ENCODE peak calls at places on chromosomes 12 and 14, in four cellular contexts. N, J, S and E are unnamed samples.

GRCh38 chr12:25155031-25155576 is 39.9 kb downstream of the DNAI7 start:
- DNase-seq in S (no peak), N (no peak), J (no peak), E (no peak)

GRCh38 chr12:124599074-124599999 is 31.9 kb upstream of the NCOR2 start:
- DNase-seq in S (no peak), J (no peak), N (no peak), E (no peak)

GRCh38 chr14:23112359-23113178 is 6.5 kb downstream of the CEBPE start:
- DNase-seq in S (no peak), N (no peak), J (no peak), E (no peak)

GRCh38 chr12:93002278-93003054 is 73.4 kb upstream of the EEA1 start:
- DNase-seq in S (no peak), N (no peak), J (no peak), E (no peak)

GRCh38 chr12:112796067-112796466 is 4.5 kb downstream of the RPH3A start:
- DNase-seq in S (no peak), N (no peak), J (no peak), E (no peak)

GRCh38 chr14:78153069-78153351 is 17.2 kb upstream of the NRXN3 start:
- DNase-seq in N (no peak), J (no peak), S (peak), E (no peak)

GRCh38 chr12:101243074-101243473 is 33.0 kb upstream of the SLC5A8 start:
- DNase-seq in J (no peak), S (no peak), N (no peak), E (no peak)

GRCh38 chr12:44774815-44775411 is 101.2 kb downstream of the NELL2 start:
- DNase-seq in N (peak), J (peak), S (no peak), E (peak)

GRCh38 chr12:110844551-110845395 is 2.0 kb upstream of the CCDC63 start:
- DNase-seq in N (no peak), J (no peak), S (no peak), E (no peak)

GRCh38 chr12:1473418-1473817 is 121.0 kb downstream of the FBXL14 start:
- DNase-seq in S (no peak), N (peak), J (no peak), E (peak)

GRCh38 chr12:9273276-9273675 is 65.1 kb upstream of the PZP start:
- DNase-seq in J (no peak), S (no peak), N (no peak), E (no peak)

GRCh38 chr14:94612174-94612573 is at the start of gene SERPINA3:
- DNase-seq in S (no peak), N (no peak), J (no peak), E (no peak)

GRCh38 chr12:79725987-79726386 is 35.2 kb upstream of the PAWR start:
- DNase-seq in N (no peak), J (no peak), S (no peak), E (no peak)

GRCh38 chr12:65902504-65902903 is 78.2 kb downstream of the HMGA2 start:
- DNase-seq in S (no peak), J (no peak), N (no peak), E (no peak)

GRCh38 chr12:30191701-30192455 is 408.1 kb upstream of the TMTC1 start:
- DNase-seq in N (no peak), S (no peak), J (no peak), E (no peak)

GRCh38 chr12:106790020-106790419 is 15.5 kb downstream of the RIC8B start:
- DNase-seq in S (no peak), N (no peak), J (no peak), E (no peak)

GRCh38 chr14:89000007-89000942 is 175.8 kb downstream of the TTC8 start:
- DNase-seq in N (peak), J (no peak), S (no peak), E (peak)

GRCh38 chr12:105267711-105268110 is 31.7 kb upstream of the APPL2 start:
- DNase-seq in N (no peak), J (no peak), S (no peak), E (no peak)

GRCh38 chr12:80053048-80053790 is 46.1 kb upstream of the OTOGL start:
- DNase-seq in N (no peak), J (no peak), S (no peak), E (no peak)

GRCh38 chr14:102882233-102882906 is 40.1 kb upstream of the AMN start:
- DNase-seq in N (no peak), S (no peak), J (no peak), E (no peak)

GRCh38 chr14:102279688-102280348 is 25.1 kb downstream of the MOK start:
- DNase-seq in N (no peak), J (no peak), S (no peak), E (no peak)

GRCh38 chr14:103133213-103134140 is 10.2 kb downstream of the TNFAIP2 start:
- DNase-seq in S (no peak), N (no peak), J (no peak), E (no peak)

GRCh38 chr14:69287096-69287991 is 27.4 kb downstream of the GALNT16 start:
- DNase-seq in N (no peak), J (no peak), S (no peak), E (no peak)

GRCh38 chr14:23141706-23142467 is 22.8 kb upstream of the CEBPE start:
- DNase-seq in N (no peak), J (no peak), S (no peak), E (no peak)

GRCh38 chr12:48907243-48907642 is 18.0 kb downstream of the FKBP11 start:
- DNase-seq in N (no peak), S (no peak), J (no peak), E (no peak)

GRCh38 chr12:52149651-52150241 is 42.1 kb downstream of the KRT80 start:
- DNase-seq in N (no peak), J (no peak), S (no peak), E (no peak)

GRCh38 chr12:14993537-14994266 is 20.9 kb downstream of the PDE6H start:
- DNase-seq in S (no peak), J (no peak), N (no peak), E (peak)

GRCh38 chr12:106205208-106206069 is 42.4 kb downstream of the CKAP4 start:
- DNase-seq in S (peak), J (no peak), N (no peak), E (no peak)

GRCh38 chr12:105843989-105844768 is 294.6 kb downstream of the NUAK1 start:
- DNase-seq in S (no peak), J (no peak), N (no peak), E (no peak)

GRCh38 chr14:49960453-49960852 is 67.6 kb downstream of the ARF6 start:
- DNase-seq in J (no peak), S (no peak), N (no peak), E (no peak)

GRCh38 chr12:49089831-49090773 is 4.5 kb downstream of the DHH start:
- DNase-seq in J (no peak), S (no peak), N (peak), E (peak)

GRCh38 chr12:1117970-1118563 is 127.0 kb downstream of the ERC1 start:
- DNase-seq in N (peak), J (peak), S (peak), E (peak)

GRCh38 chr12:34401659-34402227 is 379.4 kb downstream of the ALG10 start:
- DNase-seq in S (no peak), J (no peak), N (no peak), E (no peak)

GRCh38 chr12:2070440-2071045 is 17.8 kb downstream of the CACNA1C start:
- DNase-seq in N (no peak), S (no peak), J (no peak), E (no peak)

GRCh38 chr12:17076335-17076734 is 470.4 kb upstream of the LMO3 start:
- DNase-seq in J (no peak), N (no peak), S (peak), E (no peak)

GRCh38 chr12:46531804-46532203 is 159.2 kb upstream of the SLC38A2 start:
- DNase-seq in J (no peak), S (no peak), N (no peak), E (no peak)

GRCh38 chr14:76710093-76711010 is 50.9 kb upstream of the VASH1 start:
- DNase-seq in J (no peak), S (peak), N (peak), E (peak)

GRCh38 chr12:70196732-70197361 is 46.4 kb upstream of the CNOT2 start:
- DNase-seq in J (no peak), N (no peak), S (no peak), E (no peak)

GRCh38 chr14:63908667-63909264 is 56.0 kb downstream of the SYNE2 start:
- DNase-seq in N (no peak), S (no peak), J (no peak), E (no peak)

GRCh38 chr12:108827941-108828340 is 29.4 kb downstream of the SSH1 start:
- DNase-seq in J (no peak), N (no peak), S (no peak), E (no peak)